ENCODE peak calls at places on chromosomes 5 and 9, in four cellular contexts. Y is HCT116, J is mammary epithelial cell, V is H1. R is an unnamed sample.
A peak's percentile ranks its signal among the peaks of the same experiment; 100 is the strongest.

GRCh38 chr5:152532714-152533113 is 127.6 kb upstream of the NMUR2 start:
- DNase-seq in V (no peak), J (peak; percentile 45), Y (peak; percentile 42), R (no peak)

GRCh38 chr9:32782476-32783167 is 718 bp upstream of the TMEM215 start:
- DNase-seq in V (no peak), Y (no peak), J (no peak), R (no peak)

GRCh38 chr5:160929906-160930305 is 77.9 kb upstream of the ATP10B start:
- DNase-seq in J (no peak), Y (no peak), V (no peak), R (no peak)

GRCh38 chr5:132458651-132459030 is 31.9 kb downstream of the IRF1 start:
- DNase-seq in J (peak; percentile 82), Y (no peak), V (no peak), R (no peak)

GRCh38 chr9:137672907-137673791 is 54.3 kb downstream of the EHMT1 start:
- DNase-seq in Y (peak; percentile 36), J (peak; percentile 48), V (no peak), R (peak; percentile 95)

GRCh38 chr5:163914911-163915310 is 409.5 kb downstream of the MAT2B start:
- DNase-seq in V (no peak), J (no peak), Y (no peak), R (no peak)

GRCh38 chr9:18294229-18294628 is 179.7 kb upstream of the ADAMTSL1 start:
- DNase-seq in J (no peak), Y (no peak), V (no peak), R (no peak)

GRCh38 chr5:1930880-1931589 is 48.3 kb upstream of the IRX4 start:
- DNase-seq in J (peak; percentile 64), V (no peak), Y (no peak), R (peak; percentile 90)

GRCh38 chr5:165334186-165334585 is 1828.8 kb downstream of the MAT2B start:
- DNase-seq in V (no peak), Y (no peak), J (peak; percentile 75), R (peak; percentile 36)

GRCh38 chr5:132090107-132090506 is 16.5 kb downstream of the CSF2 start:
- DNase-seq in Y (peak; percentile 44), J (peak; percentile 98), V (no peak), R (peak; percentile 66)

GRCh38 chr5:103472820-103473219 is 89.8 kb downstream of the NUDT12 start:
- DNase-seq in Y (no peak), J (no peak), V (no peak), R (no peak)

GRCh38 chr5:143434261-143435206 is 31.0 kb upstream of the NR3C1 start:
- DNase-seq in J (no peak), Y (no peak), V (no peak), R (peak; percentile 22)

GRCh38 chr5:45532826-45533624 is 163.2 kb downstream of the HCN1 start:
- DNase-seq in Y (no peak), J (no peak), V (no peak), R (no peak)

GRCh38 chr5:122313941-122314340 is 1.9 kb downstream of the SNCAIP start:
- DNase-seq in V (no peak), J (no peak), Y (no peak), R (no peak)

GRCh38 chr5:89668821-89669220 is 740.7 kb downstream of the CETN3 start:
- DNase-seq in V (no peak), Y (no peak), J (no peak), R (no peak)

GRCh38 chr9:16869961-16870605 is 387 bp downstream of the BNC2 start:
- DNase-seq in Y (no peak), J (no peak), V (no peak), R (peak; percentile 77)
- H3K27ac ChIP-seq in Y (no peak overlapping the region), J (no peak overlapping the region), V (no peak overlapping the region), R (peak overlapping the region; percentile 75)

DNA sequence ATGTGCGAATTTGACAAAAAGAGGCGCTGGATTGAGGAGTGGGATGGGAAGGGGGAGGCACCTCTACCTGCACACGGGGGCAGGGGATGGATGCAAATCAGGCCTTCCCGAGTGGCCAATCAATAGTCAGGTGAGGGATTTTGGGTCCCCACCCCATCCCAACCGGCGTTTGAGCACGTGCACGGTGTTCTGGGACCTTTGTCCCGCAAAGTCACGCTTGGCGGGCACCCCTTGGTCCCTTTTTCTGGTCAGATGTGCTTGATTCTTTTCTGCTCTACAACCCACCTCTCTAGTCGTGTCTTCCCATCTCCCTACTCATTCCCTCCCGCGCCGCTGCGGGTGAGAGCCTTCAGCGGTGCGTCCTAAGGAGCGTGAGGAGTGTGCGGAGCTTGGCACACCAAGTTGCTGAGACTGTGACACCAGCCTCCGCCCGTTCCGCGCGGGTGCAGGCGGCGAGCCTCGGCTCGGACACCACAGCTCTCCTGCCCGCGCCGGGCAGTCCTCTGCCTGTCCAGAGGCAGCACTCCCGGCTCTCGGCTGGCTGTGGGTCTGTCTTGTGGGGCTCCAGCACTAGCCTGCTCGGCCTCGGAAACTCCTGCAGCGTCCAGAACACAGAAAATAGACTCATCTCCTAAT is 495 bp upstream of the ADAMTS19 start:
- DNase-seq in J (peak; percentile 4), Y (no peak), V (no peak), R (peak; percentile 94)
- H2AFZ ChIP-seq in J (peak overlapping the region; percentile 18), Y (no peak overlapping the region), V (peak overlapping the region; percentile 86), R (peak overlapping the region; percentile 47)

GRCh38 chr5:139640432-139641115 is 7.6 kb upstream of the CXXC5 start:
- DNase-seq in V (no peak), J (no peak), Y (no peak), R (peak; percentile 92)

GRCh38 chr5:139638090-139638735 is 9.9 kb upstream of the CXXC5 start:
- DNase-seq in Y (no peak), V (no peak), J (no peak), R (peak; percentile 99)

GRCh38 chr5:139638736-139639618 is 9.2 kb upstream of the CXXC5 start:
- DNase-seq in V (no peak), J (no peak), Y (no peak), R (peak; percentile 80)

GRCh38 chr5:139641116-139642080 is 6.8 kb upstream of the CXXC5 start:
- DNase-seq in Y (no peak), J (no peak), V (no peak), R (peak; percentile 91)

GRCh38 chr5:139639619-139640431 is 8.3 kb upstream of the CXXC5 start:
- DNase-seq in J (peak; percentile 49), Y (no peak), V (no peak), R (peak; percentile 78)
- H3K4me1 ChIP-seq in J (peaks cover 30% of the 10 kb centered on the region), Y (peaks cover 99% of the 10 kb centered on the region), V (peaks cover 68% of the 10 kb centered on the region), R (peaks cover 51% of the 10 kb centered on the region)

GRCh38 chr5:98424681-98425454 is 348.6 kb upstream of the RGMB start:
- DNase-seq in Y (no peak), J (no peak), V (no peak), R (no peak)

GRCh38 chr5:98428806-98429205 is 344.7 kb upstream of the RGMB start:
- DNase-seq in J (peak; percentile 27), Y (no peak), V (no peak), R (no peak)

GRCh38 chr5:98425626-98426025 is 347.8 kb upstream of the RGMB start:
- DNase-seq in Y (no peak), J (no peak), V (no peak), R (no peak)
- H3K27ac ChIP-seq in Y (no peak overlapping the region), J (no peak overlapping the region), V (no peak overlapping the region), R (no peak overlapping the region)

GRCh38 chr5:173050791-173051190 is 5.4 kb upstream of the CREBRF start:
- DNase-seq in Y (no peak), V (no peak), J (no peak), R (no peak)
- H2AFZ ChIP-seq in Y (no peak overlapping the region), V (no peak overlapping the region), J (no peak overlapping the region), R (peak overlapping the region; percentile 25)

GRCh38 chr5:28404363-28405071 is 1366.1 kb upstream of the CDH9 start:
- DNase-seq in V (no peak), J (no peak), Y (no peak), R (no peak)

GRCh38 chr5:28399211-28399610 is 1360.8 kb upstream of the CDH9 start:
- DNase-seq in Y (no peak), V (no peak), J (no peak), R (no peak)

GRCh38 chr5:28400076-28400475 is 1361.7 kb upstream of the CDH9 start:
- DNase-seq in Y (no peak), J (no peak), V (no peak), R (no peak)

GRCh38 chr5:28403846-28404245 is 1365.5 kb upstream of the CDH9 start:
- DNase-seq in J (peak; percentile 57), Y (no peak), V (no peak), R (no peak)

GRCh38 chr5:28402590-28403301 is 1364.4 kb upstream of the CDH9 start:
- DNase-seq in Y (no peak), J (no peak), V (no peak), R (no peak)
- H3K4me1 ChIP-seq in Y (no peaks in the 10 kb centered on the region), J (peaks cover 14% of the 10 kb centered on the region), V (peaks cover 5% of the 10 kb centered on the region), R (no peaks in the 10 kb centered on the region)

GRCh38 chr5:137370511-137371071 is 128.5 kb downstream of the SPOCK1 start:
- DNase-seq in V (no peak), J (no peak), Y (no peak), R (no peak)

GRCh38 chr5:137367951-137368350 is 131.2 kb downstream of the SPOCK1 start:
- DNase-seq in J (no peak), V (no peak), Y (no peak), R (no peak)

GRCh38 chr5:137365126-137365865 is 133.8 kb downstream of the SPOCK1 start:
- DNase-seq in Y (no peak), J (no peak), V (no peak), R (no peak)

GRCh38 chr5:137370096-137370495 is 129.0 kb downstream of the SPOCK1 start:
- DNase-seq in J (no peak), Y (no peak), V (no peak), R (no peak)

DNA sequence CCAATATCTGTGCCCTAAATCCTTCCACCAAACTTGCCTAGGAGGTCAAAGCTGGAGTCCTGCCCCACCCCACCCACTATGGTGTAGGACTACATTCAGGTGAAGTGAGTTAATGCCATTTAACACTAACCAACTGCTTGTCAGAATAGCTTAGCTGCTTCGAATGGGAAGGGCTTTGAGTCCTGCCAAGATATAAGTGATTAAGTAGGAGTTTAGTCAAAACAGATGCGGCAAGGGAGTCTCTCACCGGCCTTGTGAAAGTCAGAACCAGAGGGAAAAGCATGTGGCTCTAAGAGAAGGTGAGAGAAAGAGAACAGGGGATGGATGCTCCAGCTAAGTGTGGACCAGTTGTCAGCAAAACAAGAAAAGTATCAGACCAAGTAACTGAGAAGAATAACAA is 132.6 kb downstream of the SPOCK1 start:
- DNase-seq in Y (no peak), V (no peak), J (no peak), R (no peak)
- H3K27ac ChIP-seq in Y (no peak overlapping the region), V (no peak overlapping the region), J (no peak overlapping the region), R (no peak overlapping the region)

DNA sequence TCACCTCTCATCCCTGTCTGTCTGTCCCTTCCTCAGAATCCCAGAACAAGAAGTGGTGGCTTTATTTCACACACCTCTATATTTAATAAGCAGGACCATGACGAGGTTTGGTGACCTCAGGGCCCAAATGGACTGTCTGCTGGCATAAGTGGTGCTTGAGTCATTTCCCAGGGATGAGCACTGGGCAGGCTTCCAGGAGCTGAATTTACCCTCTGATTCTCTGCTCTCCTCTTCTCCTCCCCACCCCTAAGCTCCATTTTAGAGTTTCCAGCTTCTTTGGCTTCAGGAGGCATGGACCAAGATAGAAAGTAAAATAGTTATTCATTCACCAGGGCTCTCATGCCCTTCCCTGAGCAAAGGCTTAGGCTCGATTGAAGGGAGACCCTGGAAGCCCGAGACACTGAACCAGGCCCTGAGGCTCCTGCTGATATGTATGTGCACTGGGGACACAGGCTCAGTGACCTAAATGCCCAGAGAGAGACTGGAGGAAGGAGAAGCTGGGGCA is 69.1 kb downstream of the PPARGC1B start:
- DNase-seq in J (peak; percentile 73), Y (no peak), V (no peak), R (peak; percentile 87)
- H2AFZ ChIP-seq in J (no peak overlapping the region), Y (no peak overlapping the region), V (no peak overlapping the region), R (peak overlapping the region; percentile 7)

R was measured in osteoblast.